ENCODE peak calls at places on chromosomes 5 and 9, in six cellular contexts. Q, W, U, M, O and Y are unnamed samples.

GRCh38 chr5:128413356-128413755 is 124.7 kb downstream of the FBN2 start:
- DNase-seq in Q (no peak), M (no peak), U (no peak), W (no peak), O (no peak), Y (no peak)

GRCh38 chr5:132054697-132055440 is 5.6 kb upstream of the IL3 start:
- DNase-seq in W (no peak), U (no peak), O (no peak), Q (no peak), M (no peak), Y (no peak)

GRCh38 chr5:110815916-110816605 is 77.3 kb downstream of the SLC25A46 start:
- DNase-seq in M (peak), O (no peak), U (no peak), W (no peak), Q (peak), Y (no peak)

GRCh38 chr9:91379461-91379860 is 17.7 kb upstream of the AUH start:
- DNase-seq in Q (no peak), O (no peak), U (no peak), M (no peak), W (no peak), Y (no peak)

GRCh38 chr9:35110327-35110758 is 5.3 kb downstream of the ATOSB start:
- DNase-seq in U (no peak), Q (no peak), W (no peak), O (no peak), M (peak), Y (no peak)

GRCh38 chr9:133490201-133490681 is 11.3 kb upstream of the SLC2A6 start:
- DNase-seq in W (no peak), Q (no peak), M (no peak), O (no peak), U (no peak), Y (no peak)

GRCh38 chr9:91207889-91208651 is 153.6 kb downstream of the AUH start:
- DNase-seq in U (peak), Q (no peak), W (no peak), O (no peak), M (no peak), Y (no peak)

GRCh38 chr5:168753691-168754254 is 174.6 kb upstream of the PANK3 start:
- DNase-seq in W (no peak), M (no peak), Q (no peak), U (no peak), O (no peak), Y (no peak)

GRCh38 chr5:69231851-69232250 is 2.8 kb upstream of the CDK7 start:
- DNase-seq in U (no peak), M (no peak), W (no peak), Q (no peak), O (no peak), Y (no peak)

GRCh38 chr9:92406506-92406905 is 2.1 kb upstream of the OGN start:
- DNase-seq in Q (no peak), O (peak), W (no peak), U (peak), M (peak), Y (no peak)

GRCh38 chr9:131096490-131097258 is at the start of gene AIF1L:
- DNase-seq in U (no peak), Q (no peak), W (no peak), M (no peak), O (no peak), Y (no peak)